ENCODE peak calls at places on chromosomes 5 and 9, in four cellular contexts. One of them, this sample, is unnamed.

GRCh38 chr5:131536211-131536826 is 98.7 kb downstream of the RAPGEF6 start:
- DNase-seq in stimulated activated CD8-positive, alpha-beta memory T cell treated with anti-CD3 and anti-CD28 coated beads, Interleukin-15, amount 100 ng/mL, for 4 hours: no peak
- DNase-seq in ELR: peak; percentile 28
- DNase-seq in T47D: no peak
- DNase-seq in this sample: no peak

GRCh38 chr9:98251554-98251953 is 3.9 kb downstream of the TBC1D2 start:
- DNase-seq in stimulated activated CD8-positive, alpha-beta memory T cell treated with anti-CD3 and anti-CD28 coated beads, Interleukin-15, amount 100 ng/mL, for 4 hours: no peak
- DNase-seq in ELR: peak; percentile 95
- DNase-seq in T47D: no peak
- DNase-seq in this sample: no peak

GRCh38 chr5:128684951-128685350 is 146.9 kb upstream of the FBN2 start:
- DNase-seq in stimulated activated CD8-positive, alpha-beta memory T cell treated with anti-CD3 and anti-CD28 coated beads, Interleukin-15, amount 100 ng/mL, for 4 hours: no peak
- DNase-seq in ELR: no peak
- DNase-seq in T47D: no peak
- DNase-seq in this sample: no peak

GRCh38 chr9:127968717-127969383 is 11.9 kb downstream of the EEIG1 start:
- DNase-seq in stimulated activated CD8-positive, alpha-beta memory T cell treated with anti-CD3 and anti-CD28 coated beads, Interleukin-15, amount 100 ng/mL, for 4 hours: no peak
- DNase-seq in ELR: peak; percentile 92
- DNase-seq in T47D: peak; percentile 74
- DNase-seq in this sample: no peak

GRCh38 chr5:147559725-147560124 is 49.9 kb upstream of the DPYSL3 start:
- DNase-seq in stimulated activated CD8-positive, alpha-beta memory T cell treated with anti-CD3 and anti-CD28 coated beads, Interleukin-15, amount 100 ng/mL, for 4 hours: no peak
- DNase-seq in ELR: peak; percentile 22
- DNase-seq in T47D: peak; percentile 28
- DNase-seq in this sample: no peak

GRCh38 chr5:1409386-1410110 is 35.7 kb downstream of the SLC6A3 start:
- DNase-seq in stimulated activated CD8-positive, alpha-beta memory T cell treated with anti-CD3 and anti-CD28 coated beads, Interleukin-15, amount 100 ng/mL, for 4 hours: no peak
- DNase-seq in ELR: peak; percentile 7
- DNase-seq in T47D: peak; percentile 80
- DNase-seq in this sample: no peak

GRCh38 chr5:139667730-139668063 is 19.5 kb downstream of the CXXC5 start:
- DNase-seq in stimulated activated CD8-positive, alpha-beta memory T cell treated with anti-CD3 and anti-CD28 coated beads, Interleukin-15, amount 100 ng/mL, for 4 hours: no peak
- DNase-seq in ELR: peak; percentile 59
- DNase-seq in T47D: no peak
- DNase-seq in this sample: no peak

GRCh38 chr5:109788596-109788995 is 98.9 kb downstream of the MAN2A1 start:
- DNase-seq in stimulated activated CD8-positive, alpha-beta memory T cell treated with anti-CD3 and anti-CD28 coated beads, Interleukin-15, amount 100 ng/mL, for 4 hours: no peak
- DNase-seq in ELR: no peak
- DNase-seq in T47D: no peak
- DNase-seq in this sample: no peak

GRCh38 chr5:61357745-61358144 is 25.7 kb downstream of the ZSWIM6 start:
- DNase-seq in stimulated activated CD8-positive, alpha-beta memory T cell treated with anti-CD3 and anti-CD28 coated beads, Interleukin-15, amount 100 ng/mL, for 4 hours: no peak
- DNase-seq in ELR: peak; percentile 58
- DNase-seq in T47D: peak; percentile 61
- DNase-seq in this sample: no peak

GRCh38 chr5:83965431-83965830 is 244.8 kb upstream of the HAPLN1 start:
- DNase-seq in stimulated activated CD8-positive, alpha-beta memory T cell treated with anti-CD3 and anti-CD28 coated beads, Interleukin-15, amount 100 ng/mL, for 4 hours: no peak
- DNase-seq in ELR: no peak
- DNase-seq in T47D: no peak
- DNase-seq in this sample: no peak

GRCh38 chr9:94002316-94003140 is 47.4 kb upstream of the BARX1 start:
- DNase-seq in stimulated activated CD8-positive, alpha-beta memory T cell treated with anti-CD3 and anti-CD28 coated beads, Interleukin-15, amount 100 ng/mL, for 4 hours: no peak
- DNase-seq in ELR: peak; percentile 60
- DNase-seq in T47D: peak; percentile 71
- DNase-seq in this sample: peak; percentile 18

GRCh38 chr9:70398145-70398556 is 16.3 kb downstream of the KLF9 start:
- DNase-seq in stimulated activated CD8-positive, alpha-beta memory T cell treated with anti-CD3 and anti-CD28 coated beads, Interleukin-15, amount 100 ng/mL, for 4 hours: no peak
- DNase-seq in ELR: no peak
- DNase-seq in T47D: no peak
- DNase-seq in this sample: no peak

GRCh38 chr5:114789773-114790402 is 379.8 kb downstream of the TRIM36 start:
- DNase-seq in stimulated activated CD8-positive, alpha-beta memory T cell treated with anti-CD3 and anti-CD28 coated beads, Interleukin-15, amount 100 ng/mL, for 4 hours: no peak
- DNase-seq in ELR: peak; percentile 61
- DNase-seq in T47D: peak; percentile 65
- DNase-seq in this sample: no peak

GRCh38 chr9:4113711-4114110 is 186.2 kb downstream of the GLIS3 start:
- DNase-seq in stimulated activated CD8-positive, alpha-beta memory T cell treated with anti-CD3 and anti-CD28 coated beads, Interleukin-15, amount 100 ng/mL, for 4 hours: no peak
- DNase-seq in ELR: no peak
- DNase-seq in T47D: no peak
- DNase-seq in this sample: no peak

GRCh38 chr9:124453586-124454191 is 3.4 kb downstream of the ADGRD2 start:
- DNase-seq in stimulated activated CD8-positive, alpha-beta memory T cell treated with anti-CD3 and anti-CD28 coated beads, Interleukin-15, amount 100 ng/mL, for 4 hours: no peak
- DNase-seq in ELR: no peak
- DNase-seq in T47D: no peak
- DNase-seq in this sample: no peak

GRCh38 chr9:93575706-93576295 is 583 bp upstream of the PHF2 start:
- DNase-seq in stimulated activated CD8-positive, alpha-beta memory T cell treated with anti-CD3 and anti-CD28 coated beads, Interleukin-15, amount 100 ng/mL, for 4 hours: peak; percentile 29
- DNase-seq in ELR: peak; percentile 62
- DNase-seq in T47D: no peak
- DNase-seq in this sample: peak; percentile 49

GRCh38 chr9:93653762-93654161 is 77.4 kb downstream of the PHF2 start:
- DNase-seq in stimulated activated CD8-positive, alpha-beta memory T cell treated with anti-CD3 and anti-CD28 coated beads, Interleukin-15, amount 100 ng/mL, for 4 hours: no peak
- DNase-seq in ELR: no peak
- DNase-seq in T47D: no peak
- DNase-seq in this sample: no peak

GRCh38 chr5:180641566-180641900 is 7.9 kb downstream of the FLT4 start:
- DNase-seq in stimulated activated CD8-positive, alpha-beta memory T cell treated with anti-CD3 and anti-CD28 coated beads, Interleukin-15, amount 100 ng/mL, for 4 hours: no peak
- DNase-seq in ELR: no peak
- DNase-seq in T47D: no peak
- DNase-seq in this sample: no peak

GRCh38 chr9:89923961-89924504 is 319.2 kb downstream of the GADD45G start:
- DNase-seq in stimulated activated CD8-positive, alpha-beta memory T cell treated with anti-CD3 and anti-CD28 coated beads, Interleukin-15, amount 100 ng/mL, for 4 hours: no peak
- DNase-seq in ELR: no peak
- DNase-seq in T47D: no peak
- DNase-seq in this sample: no peak

This sample was measured in tibial nerve.